ENCODE peak calls at places on chromosomes 16 and 17, in ten cellular contexts. One of them, this sample, is unnamed.

GRCh38 chr17:57350266-57350665 is 93.9 kb downstream of the MSI2 start:
- DNase-seq in AG08396: peak
- DNase-seq in PC-3: no peak
- DNase-seq in NCI-H2029: peak
- DNase-seq in stimulated activated CD4-positive, alpha-beta T cell treated with anti-CD3 and anti-CD28 coated beads, Interleukin-15, amount 100 ng/mL, for 1 hour: no peak
- DNase-seq in progenitor cell of endocrine pancreas: no peak
- DNase-seq in ELR: no peak
- DNase-seq in H54: no peak
- DNase-seq in activated gamma-delta T cell: no peak
- DNase-seq in GM23338: no peak
- DNase-seq in this sample: no peak

GRCh38 chr17:77507116-77507885 is 366.5 kb downstream of the SEC14L1 start:
- DNase-seq in AG08396: no peak
- DNase-seq in PC-3: no peak
- DNase-seq in NCI-H2029: no peak
- DNase-seq in stimulated activated CD4-positive, alpha-beta T cell treated with anti-CD3 and anti-CD28 coated beads, Interleukin-15, amount 100 ng/mL, for 1 hour: no peak
- DNase-seq in progenitor cell of endocrine pancreas: no peak
- DNase-seq in ELR: no peak
- DNase-seq in H54: no peak
- DNase-seq in activated gamma-delta T cell: no peak
- DNase-seq in GM23338: peak
- DNase-seq in this sample: no peak

GRCh38 chr16:24504467-24505345 is 34.7 kb upstream of the RBBP6 start:
- DNase-seq in AG08396: peak
- DNase-seq in PC-3: peak
- DNase-seq in NCI-H2029: peak
- DNase-seq in stimulated activated CD4-positive, alpha-beta T cell treated with anti-CD3 and anti-CD28 coated beads, Interleukin-15, amount 100 ng/mL, for 1 hour: peak
- DNase-seq in progenitor cell of endocrine pancreas: peak
- DNase-seq in ELR: peak
- DNase-seq in H54: peak
- DNase-seq in activated gamma-delta T cell: no peak
- DNase-seq in GM23338: peak
- DNase-seq in this sample: peak

GRCh38 chr16:73019456-73020362 is 28.2 kb downstream of the ZFHX3 start:
- DNase-seq in AG08396: peak
- DNase-seq in PC-3: peak
- DNase-seq in NCI-H2029: no peak
- DNase-seq in stimulated activated CD4-positive, alpha-beta T cell treated with anti-CD3 and anti-CD28 coated beads, Interleukin-15, amount 100 ng/mL, for 1 hour: no peak
- DNase-seq in progenitor cell of endocrine pancreas: no peak
- DNase-seq in ELR: peak
- DNase-seq in H54: peak
- DNase-seq in activated gamma-delta T cell: no peak
- DNase-seq in GM23338: no peak
- DNase-seq in this sample: peak

GRCh38 chr17:74176546-74177001 is 26.9 kb upstream of the RPL38 start:
- DNase-seq in AG08396: peak
- DNase-seq in PC-3: peak
- DNase-seq in NCI-H2029: peak
- DNase-seq in stimulated activated CD4-positive, alpha-beta T cell treated with anti-CD3 and anti-CD28 coated beads, Interleukin-15, amount 100 ng/mL, for 1 hour: no peak
- DNase-seq in progenitor cell of endocrine pancreas: peak
- DNase-seq in ELR: peak
- DNase-seq in H54: peak
- DNase-seq in activated gamma-delta T cell: no peak
- DNase-seq in GM23338: peak
- DNase-seq in this sample: peak

GRCh38 chr16:86335266-86336172 is 174.8 kb upstream of the FOXF1 start:
- DNase-seq in AG08396: no peak
- DNase-seq in PC-3: no peak
- DNase-seq in NCI-H2029: no peak
- DNase-seq in stimulated activated CD4-positive, alpha-beta T cell treated with anti-CD3 and anti-CD28 coated beads, Interleukin-15, amount 100 ng/mL, for 1 hour: no peak
- DNase-seq in progenitor cell of endocrine pancreas: no peak
- DNase-seq in ELR: no peak
- DNase-seq in H54: no peak
- DNase-seq in activated gamma-delta T cell: no peak
- DNase-seq in GM23338: no peak
- DNase-seq in this sample: no peak

GRCh38 chr16:77541131-77541530 is 106.3 kb upstream of the ADAMTS18 start:
- DNase-seq in AG08396: no peak
- DNase-seq in PC-3: no peak
- DNase-seq in NCI-H2029: no peak
- DNase-seq in stimulated activated CD4-positive, alpha-beta T cell treated with anti-CD3 and anti-CD28 coated beads, Interleukin-15, amount 100 ng/mL, for 1 hour: no peak
- DNase-seq in progenitor cell of endocrine pancreas: no peak
- DNase-seq in ELR: no peak
- DNase-seq in H54: no peak
- DNase-seq in activated gamma-delta T cell: no peak
- DNase-seq in GM23338: peak
- DNase-seq in this sample: no peak

GRCh38 chr16:17518441-17518840 is 47.7 kb upstream of the XYLT1 start:
- DNase-seq in AG08396: peak
- DNase-seq in PC-3: no peak
- DNase-seq in NCI-H2029: no peak
- DNase-seq in stimulated activated CD4-positive, alpha-beta T cell treated with anti-CD3 and anti-CD28 coated beads, Interleukin-15, amount 100 ng/mL, for 1 hour: no peak
- DNase-seq in progenitor cell of endocrine pancreas: no peak
- DNase-seq in ELR: peak
- DNase-seq in H54: no peak
- DNase-seq in activated gamma-delta T cell: no peak
- DNase-seq in GM23338: no peak
- DNase-seq in this sample: peak

GRCh38 chr16:86294535-86294934 is 215.8 kb upstream of the FOXF1 start:
- DNase-seq in AG08396: peak
- DNase-seq in PC-3: no peak
- DNase-seq in NCI-H2029: no peak
- DNase-seq in stimulated activated CD4-positive, alpha-beta T cell treated with anti-CD3 and anti-CD28 coated beads, Interleukin-15, amount 100 ng/mL, for 1 hour: no peak
- DNase-seq in progenitor cell of endocrine pancreas: no peak
- DNase-seq in ELR: no peak
- DNase-seq in H54: no peak
- DNase-seq in activated gamma-delta T cell: no peak
- DNase-seq in GM23338: no peak
- DNase-seq in this sample: no peak

GRCh38 chr16:84844049-84844350 is 24.2 kb downstream of the CRISPLD2 start:
- DNase-seq in AG08396: no peak
- DNase-seq in PC-3: no peak
- DNase-seq in NCI-H2029: peak
- DNase-seq in stimulated activated CD4-positive, alpha-beta T cell treated with anti-CD3 and anti-CD28 coated beads, Interleukin-15, amount 100 ng/mL, for 1 hour: no peak
- DNase-seq in progenitor cell of endocrine pancreas: no peak
- DNase-seq in ELR: no peak
- DNase-seq in H54: no peak
- DNase-seq in activated gamma-delta T cell: no peak
- DNase-seq in GM23338: no peak
- DNase-seq in this sample: no peak

GRCh38 chr16:52535076-52535475 is 11.9 kb downstream of the TOX3 start:
- DNase-seq in AG08396: no peak
- DNase-seq in PC-3: no peak
- DNase-seq in NCI-H2029: peak
- DNase-seq in stimulated activated CD4-positive, alpha-beta T cell treated with anti-CD3 and anti-CD28 coated beads, Interleukin-15, amount 100 ng/mL, for 1 hour: no peak
- DNase-seq in progenitor cell of endocrine pancreas: no peak
- DNase-seq in ELR: no peak
- DNase-seq in H54: no peak
- DNase-seq in activated gamma-delta T cell: no peak
- DNase-seq in GM23338: no peak
- DNase-seq in this sample: no peak

GRCh38 chr16:82062645-82063058 is 27.6 kb downstream of the HSD17B2 start:
- DNase-seq in AG08396: peak
- DNase-seq in PC-3: no peak
- DNase-seq in NCI-H2029: no peak
- DNase-seq in stimulated activated CD4-positive, alpha-beta T cell treated with anti-CD3 and anti-CD28 coated beads, Interleukin-15, amount 100 ng/mL, for 1 hour: no peak
- DNase-seq in progenitor cell of endocrine pancreas: no peak
- DNase-seq in ELR: peak
- DNase-seq in H54: no peak
- DNase-seq in activated gamma-delta T cell: no peak
- DNase-seq in GM23338: no peak
- DNase-seq in this sample: peak

GRCh38 chr17:7041607-7042506 is 2.0 kb downstream of the SLC16A11 start:
- DNase-seq in AG08396: no peak
- DNase-seq in PC-3: no peak
- DNase-seq in NCI-H2029: no peak
- DNase-seq in stimulated activated CD4-positive, alpha-beta T cell treated with anti-CD3 and anti-CD28 coated beads, Interleukin-15, amount 100 ng/mL, for 1 hour: no peak
- DNase-seq in progenitor cell of endocrine pancreas: no peak
- DNase-seq in ELR: no peak
- DNase-seq in H54: no peak
- DNase-seq in activated gamma-delta T cell: peak
- DNase-seq in GM23338: peak
- DNase-seq in this sample: no peak

GRCh38 chr17:74314877-74315276 is 11.1 kb upstream of the KIF19 start:
- DNase-seq in AG08396: no peak
- DNase-seq in PC-3: no peak
- DNase-seq in NCI-H2029: no peak
- DNase-seq in stimulated activated CD4-positive, alpha-beta T cell treated with anti-CD3 and anti-CD28 coated beads, Interleukin-15, amount 100 ng/mL, for 1 hour: no peak
- DNase-seq in progenitor cell of endocrine pancreas: no peak
- DNase-seq in ELR: no peak
- DNase-seq in H54: no peak
- DNase-seq in activated gamma-delta T cell: no peak
- DNase-seq in GM23338: no peak
- DNase-seq in this sample: no peak

GRCh38 chr16:19138601-19139000 is 24.8 kb downstream of the ITPRIPL2 start:
- DNase-seq in AG08396: peak
- DNase-seq in PC-3: peak
- DNase-seq in NCI-H2029: peak
- DNase-seq in stimulated activated CD4-positive, alpha-beta T cell treated with anti-CD3 and anti-CD28 coated beads, Interleukin-15, amount 100 ng/mL, for 1 hour: no peak
- DNase-seq in progenitor cell of endocrine pancreas: no peak
- DNase-seq in ELR: peak
- DNase-seq in H54: no peak
- DNase-seq in activated gamma-delta T cell: no peak
- DNase-seq in GM23338: peak
- DNase-seq in this sample: peak

GRCh38 chr17:36949461-36949927 is 740 bp downstream of the AATF start:
- DNase-seq in AG08396: peak
- DNase-seq in PC-3: peak
- DNase-seq in NCI-H2029: no peak
- DNase-seq in stimulated activated CD4-positive, alpha-beta T cell treated with anti-CD3 and anti-CD28 coated beads, Interleukin-15, amount 100 ng/mL, for 1 hour: no peak
- DNase-seq in progenitor cell of endocrine pancreas: no peak
- DNase-seq in ELR: no peak
- DNase-seq in H54: no peak
- DNase-seq in activated gamma-delta T cell: no peak
- DNase-seq in GM23338: no peak
- DNase-seq in this sample: peak

GRCh38 chr17:72788950-72789585 is 303.4 kb downstream of the SLC39A11 start:
- DNase-seq in AG08396: no peak
- DNase-seq in PC-3: no peak
- DNase-seq in NCI-H2029: no peak
- DNase-seq in stimulated activated CD4-positive, alpha-beta T cell treated with anti-CD3 and anti-CD28 coated beads, Interleukin-15, amount 100 ng/mL, for 1 hour: no peak
- DNase-seq in progenitor cell of endocrine pancreas: no peak
- DNase-seq in ELR: peak
- DNase-seq in H54: no peak
- DNase-seq in activated gamma-delta T cell: no peak
- DNase-seq in GM23338: peak
- DNase-seq in this sample: no peak

GRCh38 chr16:1991588-1992474 is 2.1 kb downstream of the SYNGR3 start:
- DNase-seq in AG08396: peak
- DNase-seq in PC-3: peak
- DNase-seq in NCI-H2029: no peak
- DNase-seq in stimulated activated CD4-positive, alpha-beta T cell treated with anti-CD3 and anti-CD28 coated beads, Interleukin-15, amount 100 ng/mL, for 1 hour: peak
- DNase-seq in progenitor cell of endocrine pancreas: peak
- DNase-seq in ELR: peak
- DNase-seq in H54: no peak
- DNase-seq in activated gamma-delta T cell: peak
- DNase-seq in GM23338: peak
- DNase-seq in this sample: peak